ENCODE peak calls at places on chromosomes 5 and 9, in seven cellular contexts. E, N, S, J, X, V and B are unnamed samples.

GRCh38 chr5:83306572-83307241 is 164.8 kb upstream of the VCAN start:
- DNase-seq in E (peak), V (peak), N (peak), S (peak), X (no peak), J (peak), B (no peak)

GRCh38 chr9:105455836-105456475 is 8.1 kb downstream of the FSD1L start:
- DNase-seq in E (peak), S (no peak), X (no peak), N (no peak), J (no peak), V (no peak), B (no peak)

GRCh38 chr5:127290019-127290945 is at the start of gene MEGF10:
- DNase-seq in N (peak), J (peak), V (no peak), X (no peak), S (no peak), E (peak), B (peak)

GRCh38 chr9:13817754-13818278 is 496.1 kb downstream of the NFIB start:
- DNase-seq in X (no peak), S (no peak), J (peak), E (peak), V (no peak), N (no peak), B (no peak)

GRCh38 chr5:143350790-143351603 is 52.5 kb downstream of the NR3C1 start:
- DNase-seq in X (no peak), N (peak), V (no peak), J (peak), S (no peak), E (peak), B (no peak)

GRCh38 chr5:180090769-180091546 is 19.4 kb upstream of the RNF130 start:
- DNase-seq in X (no peak), N (no peak), J (peak), S (no peak), V (no peak), E (peak), B (no peak)

GRCh38 chr5:180170111-180170809 is 38.8 kb downstream of the RASGEF1C start:
- DNase-seq in X (no peak), N (no peak), S (no peak), J (no peak), E (no peak), V (no peak), B (no peak)

GRCh38 chr9:2691626-2692025 is 25.7 kb upstream of the KCNV2 start:
- DNase-seq in E (peak), X (no peak), S (no peak), J (peak), N (no peak), V (no peak), B (no peak)

GRCh38 chr9:112844771-112845542 is 45.7 kb downstream of the SLC46A2 start:
- DNase-seq in J (peak), N (peak), E (peak), V (peak), X (peak), S (peak), B (peak)

GRCh38 chr9:112849363-112849922 is 41.2 kb downstream of the SLC46A2 start:
- DNase-seq in N (no peak), X (no peak), E (no peak), J (no peak), V (no peak), S (no peak), B (no peak)

GRCh38 chr9:112846528-112847488 is 43.9 kb downstream of the SLC46A2 start:
- DNase-seq in S (no peak), J (peak), X (no peak), N (no peak), V (no peak), E (peak), B (no peak)

GRCh38 chr9:112850840-112851239 is 39.8 kb downstream of the SLC46A2 start:
- DNase-seq in E (no peak), X (no peak), J (no peak), V (no peak), N (no peak), S (no peak), B (no peak)

DNA sequence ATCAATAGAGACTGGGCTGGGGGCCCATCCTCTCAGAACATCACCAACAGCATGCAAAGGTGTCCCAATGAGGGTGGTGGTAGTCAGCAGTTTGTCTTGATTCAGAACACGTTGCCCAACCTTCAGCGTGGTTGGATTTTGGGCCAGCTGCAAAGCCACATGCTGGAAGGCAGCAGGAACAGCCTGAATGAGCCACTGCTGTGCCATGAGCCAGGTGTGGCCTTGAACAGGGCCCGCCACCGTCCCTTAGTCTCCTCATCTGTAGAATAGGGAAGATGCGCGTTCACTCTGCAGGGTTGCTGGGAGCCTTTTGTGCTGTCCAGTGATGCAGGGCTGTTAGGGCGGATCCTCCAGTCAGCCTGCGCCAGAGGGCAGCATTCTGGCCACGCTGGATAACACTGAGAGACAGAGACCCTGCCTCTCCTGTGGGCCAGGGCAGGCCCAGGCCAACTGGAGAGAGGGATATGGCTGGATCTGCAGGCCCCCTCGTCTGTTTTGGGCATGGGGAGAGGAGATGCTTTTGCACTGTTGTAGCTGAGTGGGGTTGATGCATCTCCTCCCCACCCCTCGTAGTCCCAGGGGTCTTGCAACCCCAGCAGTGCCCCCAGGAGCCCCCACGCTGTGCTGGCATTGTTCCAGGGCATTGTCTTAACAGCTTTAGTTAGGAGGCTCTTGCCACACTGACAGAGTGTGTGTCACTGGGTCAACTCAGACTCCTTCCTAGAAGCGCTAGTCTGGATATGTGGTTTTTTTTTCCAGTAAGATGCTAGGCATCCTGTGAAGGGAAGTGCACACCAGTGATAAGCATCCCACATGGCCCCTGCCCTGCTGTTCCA is 42.1 kb downstream of the SLC46A2 start:
- DNase-seq in S (no peak), V (no peak), J (peak), E (no peak), N (no peak), X (no peak), B (no peak)
- TF ChIP-seq CTCF in S (no peak), V (no peak), J (no peak), E (no peak), N (no peak), X (no peak), B (no peak)

GRCh38 chr9:91089405-91090131 is 272.1 kb downstream of the AUH start:
- DNase-seq in N (peak), V (peak), J (peak), E (peak), X (no peak), S (no peak), B (no peak)
- TF ChIP-seq CTCF in N (peak), V (peak), J (peak), E (peak), X (no peak), S (peak), B (no peak)

GRCh38 chr9:129481424-129481823 is 139.5 kb downstream of the C9orf50 start:
- DNase-seq in E (no peak), X (no peak), V (no peak), S (no peak), J (no peak), N (no peak), B (no peak)

GRCh38 chr9:129480705-129481104 is 140.2 kb downstream of the C9orf50 start:
- DNase-seq in S (no peak), X (no peak), V (no peak), J (no peak), E (no peak), N (no peak), B (no peak)

GRCh38 chr9:129482521-129483466 is 138.1 kb downstream of the C9orf50 start:
- DNase-seq in S (peak), E (peak), J (peak), N (no peak), V (peak), X (no peak), B (peak)

GRCh38 chr9:129483467-129484324 is 137.2 kb downstream of the C9orf50 start:
- DNase-seq in V (peak), E (peak), X (peak), J (peak), S (peak), N (no peak), B (no peak)

GRCh38 chr9:129481824-129482511 is 138.9 kb downstream of the C9orf50 start:
- DNase-seq in N (no peak), J (peak), X (no peak), S (no peak), E (peak), V (peak), B (no peak)
- TF ChIP-seq CTCF in N (no peak), J (peak), X (no peak), S (peak), E (peak), V (peak), B (no peak)

GRCh38 chr9:114153761-114154596 is 1.4 kb upstream of the COL27A1 start:
- DNase-seq in N (no peak), E (no peak), S (no peak), J (peak), V (no peak), X (no peak), B (peak)
- TF ChIP-seq CTCF in N (no peak), E (peak), S (peak), J (peak), V (peak), X (no peak), B (peak)

DNA sequence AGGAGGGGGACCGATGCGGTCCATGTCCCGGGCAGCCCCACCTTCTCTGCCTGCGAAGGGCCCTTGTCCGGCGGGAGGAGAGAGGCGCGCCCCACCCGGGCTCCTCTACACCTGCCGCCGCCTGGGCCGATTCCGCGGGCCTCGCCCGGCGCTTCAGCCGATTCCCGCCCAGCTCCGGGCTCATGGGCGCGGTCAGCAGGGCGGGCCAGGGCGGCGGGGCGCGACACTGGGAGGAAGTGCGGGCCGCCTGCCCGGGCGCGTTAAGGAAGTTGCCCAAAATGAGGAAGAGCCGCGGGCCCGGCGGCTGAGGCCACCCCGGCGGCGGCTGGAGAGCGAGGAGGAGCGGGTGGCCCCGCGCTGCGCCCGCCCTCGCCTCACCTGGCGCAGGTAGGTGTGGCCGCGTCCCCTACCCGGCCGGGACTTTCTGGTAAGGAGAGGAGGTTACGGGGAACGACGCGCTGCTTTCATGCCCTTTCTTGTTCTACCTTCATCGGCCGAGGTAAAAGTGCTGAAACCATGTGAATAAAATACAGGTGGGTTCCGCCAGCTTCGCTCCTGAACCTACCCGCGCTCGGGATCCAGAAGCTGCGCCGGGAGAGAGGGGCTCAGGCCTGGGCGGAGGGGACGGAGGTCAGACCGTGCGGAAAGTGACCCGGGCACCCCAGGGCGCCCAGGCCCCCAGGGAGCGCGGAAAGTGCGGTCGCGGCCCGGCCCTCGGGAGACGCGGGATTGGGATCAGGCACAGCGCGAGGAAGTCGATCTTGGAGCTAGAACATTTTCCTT is at the start of gene SYK:
- DNase-seq in V (peak), E (no peak), S (no peak), X (no peak), J (no peak), N (peak), B (peak)
- TF ChIP-seq CTCF in V (no peak), E (no peak), S (no peak), X (no peak), J (no peak), N (no peak), B (no peak)

GRCh38 chr5:64506567-64507321 is 929 bp downstream of the RGS7BP start:
- DNase-seq in X (no peak), J (no peak), V (no peak), S (no peak), N (no peak), E (no peak), B (no peak)
- TF ChIP-seq CTCF in X (no peak), J (no peak), V (no peak), S (no peak), N (no peak), E (no peak), B (peak)

DNA sequence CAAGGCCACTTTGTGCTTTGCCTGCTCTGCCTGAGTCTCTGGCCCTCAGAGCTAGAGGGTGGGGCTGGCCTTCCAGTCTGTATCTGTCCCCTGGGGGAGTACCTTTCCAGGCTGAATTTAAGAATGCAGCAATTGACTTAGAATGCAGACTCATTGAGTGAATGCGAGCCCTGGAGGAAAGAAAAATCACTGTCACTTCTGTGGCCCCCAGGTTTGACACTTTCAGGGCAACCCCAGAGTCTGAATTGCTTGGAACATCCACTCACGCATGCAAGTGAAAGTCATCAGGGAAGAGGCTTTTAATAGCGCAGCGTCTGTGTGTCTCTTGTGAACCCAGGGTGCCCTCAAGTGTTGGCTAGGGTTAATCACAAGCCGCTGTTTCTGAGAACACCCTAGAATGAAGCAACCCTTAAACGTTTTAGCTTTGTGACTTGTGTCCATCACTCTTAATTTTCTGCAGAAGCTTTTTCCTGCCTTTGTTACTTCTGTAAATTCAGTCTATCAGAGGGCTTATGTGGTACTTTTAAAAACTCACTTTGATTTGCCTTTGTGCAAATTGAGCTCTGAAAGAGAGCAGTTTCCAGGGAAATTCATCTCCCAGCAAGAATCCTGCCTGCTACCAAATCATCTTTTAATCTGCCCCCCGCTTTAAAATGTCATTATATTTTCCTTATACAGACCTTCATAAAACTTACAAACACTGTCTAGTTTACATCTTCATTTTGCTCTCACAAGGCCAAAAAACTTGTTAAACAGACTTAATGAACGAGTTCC is 146.8 kb upstream of the IQGAP2 start:
- DNase-seq in V (peak), X (peak), N (peak), E (peak), S (peak), J (peak), B (peak)
- TF ChIP-seq CTCF in V (peak), X (peak), N (peak), E (peak), S (peak), J (peak), B (peak)

GRCh38 chr5:55223988-55224240 is 3.2 kb downstream of the MCIDAS start:
- DNase-seq in E (no peak), V (no peak), J (no peak), S (no peak), N (no peak), X (no peak), B (no peak)

GRCh38 chr5:55226027-55226933 is 835 bp downstream of the MCIDAS start:
- DNase-seq in S (no peak), E (peak), V (no peak), J (peak), N (peak), X (peak), B (peak)

GRCh38 chr5:55226934-55227737 is at the start of gene MCIDAS:
- DNase-seq in E (peak), X (peak), J (no peak), N (peak), S (no peak), V (no peak), B (peak)

GRCh38 chr5:55223219-55223987 is 3.7 kb downstream of the MCIDAS start:
- DNase-seq in J (no peak), X (no peak), E (no peak), N (no peak), V (no peak), S (no peak), B (peak)

DNA sequence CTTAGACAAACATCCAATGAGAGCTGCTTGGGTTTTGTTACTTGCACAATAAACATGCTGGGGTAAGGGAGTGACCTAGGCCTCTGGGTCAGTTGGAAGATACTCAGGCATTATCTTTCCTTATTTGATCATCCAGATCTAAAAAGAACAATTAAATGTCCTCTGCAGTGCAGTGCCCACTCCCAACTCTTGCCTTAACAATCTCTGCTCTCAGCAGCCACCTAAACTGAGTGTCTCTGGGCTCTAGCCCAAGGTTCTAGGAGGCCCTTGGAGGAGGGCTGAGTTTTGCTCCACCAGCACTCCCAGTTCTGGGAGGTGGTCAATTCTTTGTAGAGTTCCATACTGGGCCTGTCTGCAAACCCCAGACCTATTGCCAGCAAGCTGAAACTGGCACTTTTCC is 1.8 kb downstream of the MCIDAS start:
- DNase-seq in V (no peak), E (no peak), X (no peak), N (no peak), S (no peak), J (no peak), B (no peak)
- TF ChIP-seq CTCF in V (no peak), E (no peak), X (no peak), N (no peak), S (no peak), J (no peak), B (no peak)

GRCh38 chr5:114305402-114306207 is 56.3 kb upstream of the KCNN2 start:
- DNase-seq in V (no peak), N (peak), E (peak), X (no peak), J (peak), S (no peak), B (no peak)
- TF ChIP-seq CTCF in V (peak), N (peak), E (peak), X (no peak), J (peak), S (peak), B (peak)